ENCODE peak calls at places on chromosomes 16 and 17, in six cellular contexts. H is effector memory CD4-positive, alpha-beta T cell; B is CD8-positive, alpha-beta memory T cell; Y is CD8-positive, alpha-beta T cell; Q is AG04449; O is upper lobe of right lung. G is an unnamed sample.

GRCh38 chr17:21186399-21187187 is 27.4 kb downstream of the TMEM11 start:
- DNase-seq in H (no peak), B (no peak), Y (no peak), Q (no peak), O (no peak), G (no peak)

GRCh38 chr16:69141936-69142335 is 9.5 kb downstream of the UTP4 start:
- DNase-seq in H (no peak), B (no peak), Y (no peak), Q (no peak), O (no peak), G (no peak)

GRCh38 chr17:27463235-27463677 is 7.0 kb downstream of the KSR1 start:
- DNase-seq in H (no peak), B (no peak), Y (no peak), Q (no peak), O (no peak), G (no peak)

GRCh38 chr16:22623351-22623781 is 112.7 kb downstream of the NPIPB5 start:
- DNase-seq in H (no peak), B (no peak), Y (no peak), Q (peak), O (no peak), G (no peak)

GRCh38 chr16:80167657-80168056 is 373.1 kb upstream of the DYNLRB2 start:
- DNase-seq in H (no peak), B (no peak), Y (no peak), Q (no peak), O (no peak), G (no peak)

GRCh38 chr17:40963838-40964237 is 2.9 kb downstream of the KRT39 start:
- DNase-seq in H (no peak), B (no peak), Y (no peak), Q (no peak), O (no peak), G (no peak)

GRCh38 chr16:10521681-10522274 is 58.6 kb downstream of the EMP2 start:
- DNase-seq in H (no peak), B (no peak), Y (no peak), Q (no peak), O (no peak), G (no peak)

GRCh38 chr17:8152112-8152775 is at the start of gene PER1:
- DNase-seq in H (peak), B (peak), Y (peak), Q (peak), O (peak), G (peak)

GRCh38 chr17:51651513-51652298 is 391.4 kb downstream of the UTP18 start:
- DNase-seq in H (no peak), B (no peak), Y (no peak), Q (no peak), O (no peak), G (no peak)

GRCh38 chr17:39573447-39574298 is 34.0 kb downstream of the NEUROD2 start:
- DNase-seq in H (no peak), B (no peak), Y (no peak), Q (no peak), O (peak), G (peak)

GRCh38 chr16:23124315-23124714 is 24.9 kb downstream of the USP31 start:
- DNase-seq in H (no peak), B (no peak), Y (no peak), Q (no peak), O (no peak), G (no peak)

GRCh38 chr16:89145406-89146161 is 26.0 kb upstream of the CDH15 start:
- DNase-seq in H (no peak), B (no peak), Y (peak), Q (no peak), O (peak), G (peak)

GRCh38 chr16:89422905-89423630 is 67.3 kb downstream of the ANKRD11 start:
- DNase-seq in H (no peak), B (peak), Y (peak), Q (no peak), O (no peak), G (peak)

GRCh38 chr17:42184717-42185496 is at the start of gene HCRT:
- DNase-seq in H (no peak), B (no peak), Y (no peak), Q (no peak), O (no peak), G (no peak)

GRCh38 chr17:5362162-5362811 is 57.2 kb downstream of the NUP88 start:
- DNase-seq in H (no peak), B (no peak), Y (no peak), Q (no peak), O (no peak), G (no peak)

GRCh38 chr16:22763655-22764054 is 50.3 kb upstream of the HS3ST2 start:
- DNase-seq in H (no peak), B (no peak), Y (no peak), Q (no peak), O (no peak), G (no peak)

GRCh38 chr16:81752225-81752875 is 26.7 kb upstream of the PLCG2 start:
- DNase-seq in H (no peak), B (no peak), Y (no peak), Q (no peak), O (peak), G (peak)

GRCh38 chr16:10668322-10669045 is 26.2 kb downstream of the TEKT5 start:
- DNase-seq in H (no peak), B (no peak), Y (no peak), Q (no peak), O (no peak), G (peak)

GRCh38 chr17:81387235-81388060 is 7.8 kb upstream of the BAHCC1 start:
- DNase-seq in H (no peak), B (no peak), Y (no peak), Q (no peak), O (peak), G (no peak)

GRCh38 chr17:4796550-4796915 is 569 bp downstream of the PSMB6 start:
- DNase-seq in H (no peak), B (no peak), Y (no peak), Q (no peak), O (no peak), G (no peak)

GRCh38 chr16:69520413-69520799 is 45.4 kb upstream of the NFAT5 start:
- DNase-seq in H (no peak), B (no peak), Y (no peak), Q (no peak), O (no peak), G (no peak)

GRCh38 chr16:84143784-84144199 is 1.2 kb downstream of the HSDL1 start:
- DNase-seq in H (no peak), B (no peak), Y (no peak), Q (no peak), O (no peak), G (no peak)

GRCh38 chr17:50661795-50662391 is 27.2 kb downstream of the ABCC3 start:
- DNase-seq in H (no peak), B (no peak), Y (no peak), Q (peak), O (peak), G (no peak)

GRCh38 chr16:11857161-11857560 is 5.8 kb upstream of the RSL1D1 start:
- DNase-seq in H (no peak), B (no peak), Y (no peak), Q (no peak), O (no peak), G (no peak)

GRCh38 chr17:50421308-50422031 is 4.5 kb upstream of the ACSF2 start:
- DNase-seq in H (no peak), B (no peak), Y (no peak), Q (no peak), O (no peak), G (peak)

GRCh38 chr16:56710181-56710737 is 19.7 kb upstream of the NUP93 start:
- DNase-seq in H (no peak), B (no peak), Y (no peak), Q (no peak), O (no peak), G (no peak)
- H3K4me3 ChIP-seq in H (no peak), B (no peak), Y (peak), Q (no peak), O (no peak), G (no peak)

GRCh38 chr16:57802635-57803412 is 533 bp upstream of the KIFC3 start:
- DNase-seq in H (no peak), B (no peak), Y (no peak), Q (no peak), O (no peak), G (no peak)
- H3K4me3 ChIP-seq in H (peak), B (peak), Y (peak), Q (peak), O (peak), G (no peak)

DNA sequence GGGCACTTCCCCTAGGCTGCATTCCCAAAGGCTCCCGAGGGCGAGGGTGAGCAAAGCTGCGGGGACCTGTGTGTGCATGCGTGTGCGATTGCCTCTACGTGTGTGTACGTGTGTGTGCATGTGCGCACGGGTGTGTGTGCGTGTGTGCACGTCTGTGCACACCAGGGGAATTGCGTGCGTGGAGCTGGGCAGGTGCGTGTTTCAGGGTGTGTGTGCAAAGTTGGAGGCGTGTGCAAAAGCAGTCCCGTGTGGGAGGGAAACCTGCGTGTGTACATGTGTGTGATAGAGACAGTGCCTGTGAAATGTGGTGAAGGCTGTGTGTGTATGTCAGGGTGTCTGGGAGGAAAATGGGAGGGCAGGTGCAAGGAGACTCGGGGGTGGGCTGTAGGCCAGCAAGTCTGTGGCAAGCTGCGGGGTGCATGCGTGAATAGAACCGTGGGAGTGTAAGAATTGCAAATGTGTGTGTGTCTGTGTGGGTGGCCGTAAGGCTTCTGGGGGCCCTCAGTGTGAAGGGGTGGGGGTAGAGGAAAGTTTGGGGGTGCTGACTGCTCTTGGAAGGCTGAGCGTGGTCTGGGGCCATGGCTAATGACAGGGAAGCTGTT is 481 bp downstream of the SEC14L5 start:
- DNase-seq in H (no peak), B (no peak), Y (no peak), Q (no peak), O (no peak), G (no peak)
- H3K4me3 ChIP-seq in H (peak), B (no peak), Y (peak), Q (peak), O (peak), G (peak)

GRCh38 chr17:17742133-17742621 is 60.9 kb downstream of the RAI1 start:
- DNase-seq in H (no peak), B (no peak), Y (no peak), Q (no peak), O (no peak), G (no peak)

GRCh38 chr17:17739388-17740066 is 58.3 kb downstream of the RAI1 start:
- DNase-seq in H (no peak), B (no peak), Y (no peak), Q (no peak), O (no peak), G (no peak)

GRCh38 chr17:17741346-17742023 is 60.2 kb downstream of the RAI1 start:
- DNase-seq in H (no peak), B (no peak), Y (no peak), Q (no peak), O (no peak), G (no peak)

GRCh38 chr17:17738901-17739300 is 57.6 kb downstream of the RAI1 start:
- DNase-seq in H (no peak), B (no peak), Y (no peak), Q (no peak), O (no peak), G (no peak)

DNA sequence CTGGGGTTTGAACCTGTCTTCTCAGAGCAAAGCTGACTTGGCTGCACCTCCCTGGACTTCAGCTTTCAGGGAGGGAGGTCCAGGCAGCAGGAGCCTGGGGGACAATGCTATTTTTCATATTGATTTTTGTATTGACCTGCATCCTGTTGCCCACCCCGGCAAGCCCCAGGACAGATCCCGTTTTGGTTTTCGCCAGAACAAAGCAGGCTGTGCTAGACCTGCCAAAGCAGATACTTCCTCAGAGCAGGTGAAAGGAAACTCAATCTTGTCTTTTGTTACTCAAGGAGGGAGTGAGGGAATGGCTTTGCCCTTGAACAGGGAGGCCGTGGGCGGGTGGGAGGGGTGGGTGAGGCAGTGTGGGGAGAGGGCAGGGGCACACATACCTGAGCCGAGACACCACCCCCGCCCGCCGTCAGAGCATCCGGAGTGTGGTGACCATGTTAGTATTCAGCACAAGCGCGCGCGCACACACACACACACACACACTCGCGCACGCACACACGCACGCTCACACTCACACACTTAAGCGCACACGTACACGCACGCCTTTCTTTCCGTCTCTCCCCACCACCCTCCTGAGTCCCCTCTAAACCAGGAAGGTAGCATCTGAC is 59.5 kb downstream of the RAI1 start:
- DNase-seq in H (no peak), B (no peak), Y (peak), Q (no peak), O (no peak), G (no peak)
- H3K4me3 ChIP-seq in H (no peak), B (no peak), Y (no peak), Q (no peak), O (no peak), G (no peak)

GRCh38 chr17:31486351-31487062 is 95.0 kb downstream of the RAB11FIP4 start:
- DNase-seq in H (no peak), B (no peak), Y (peak), Q (no peak), O (peak), G (no peak)

GRCh38 chr17:31488982-31489294 is 97.5 kb downstream of the RAB11FIP4 start:
- DNase-seq in H (no peak), B (no peak), Y (peak), Q (no peak), O (no peak), G (no peak)

GRCh38 chr17:31487063-31487647 is 95.7 kb downstream of the RAB11FIP4 start:
- DNase-seq in H (no peak), B (no peak), Y (no peak), Q (no peak), O (no peak), G (no peak)

GRCh38 chr17:31488264-31488981 is 96.9 kb downstream of the RAB11FIP4 start:
- DNase-seq in H (no peak), B (peak), Y (peak), Q (no peak), O (peak), G (no peak)

GRCh38 chr17:31487648-31488263 is 96.3 kb downstream of the RAB11FIP4 start:
- DNase-seq in H (peak), B (peak), Y (peak), Q (no peak), O (peak), G (peak)
- H3K4me3 ChIP-seq in H (peak), B (peak), Y (peak), Q (peak), O (peak), G (peak)

GRCh38 chr17:72643575-72644216 is 448.8 kb downstream of the SLC39A11 start:
- DNase-seq in H (no peak), B (no peak), Y (no peak), Q (no peak), O (no peak), G (no peak)
- H3K4me3 ChIP-seq in H (no peak), B (no peak), Y (no peak), Q (no peak), O (no peak), G (no peak)

GRCh38 chr17:48457080-48457836 is 27.2 kb upstream of the SKAP1 start:
- DNase-seq in H (peak), B (peak), Y (peak), Q (no peak), O (peak), G (peak)
- H3K4me3 ChIP-seq in H (peak), B (peak), Y (peak), Q (no peak), O (no peak), G (no peak)